ENCODE peak calls at places on chromosome 11, in four cellular contexts. I, M, H and W are unnamed samples.

GRCh38 chr11:45939836-45940235 is 17.4 kb downstream of the LARGE2 start:
- DNase-seq in M (no peak), H (no peak), I (no peak), W (no peak)

GRCh38 chr11:118373263-118373662 is 13.9 kb downstream of the UBE4A start:
- DNase-seq in H (no peak), I (no peak), M (no peak), W (no peak)

GRCh38 chr11:65444314-65445051 is 21.9 kb downstream of the NEAT1 start:
- DNase-seq in H (no peak), M (no peak), I (peak), W (no peak)

GRCh38 chr11:86174101-86175046 is 70.2 kb upstream of the EED start:
- DNase-seq in I (no peak), M (no peak), H (no peak), W (no peak)

GRCh38 chr11:68962527-68963250 is 18.1 kb downstream of the MRGPRD start:
- DNase-seq in H (no peak), I (peak), M (no peak), W (no peak)

GRCh38 chr11:13183094-13183825 is 94.3 kb upstream of the BMAL1 start:
- DNase-seq in H (no peak), M (peak), I (peak), W (no peak)

GRCh38 chr11:8693555-8693954 is 11.0 kb downstream of the RPL27A start:
- DNase-seq in I (no peak), H (no peak), M (no peak), W (no peak)

GRCh38 chr11:126570489-126570888 is 215.0 kb downstream of the ST3GAL4 start:
- DNase-seq in H (no peak), I (no peak), M (no peak), W (no peak)

GRCh38 chr11:128522943-128523518 is 64.3 kb downstream of the ETS1 start:
- DNase-seq in H (no peak), M (peak), I (peak), W (no peak)

GRCh38 chr11:128042290-128042751 is 545.0 kb downstream of the ETS1 start:
- DNase-seq in I (no peak), H (no peak), M (no peak), W (no peak)

GRCh38 chr11:124122123-124122522 is 6.9 kb downstream of the VWA5A start:
- DNase-seq in M (no peak), H (no peak), I (no peak), W (no peak)

GRCh38 chr11:47995318-47995717 is 15.0 kb downstream of the PTPRJ start:
- DNase-seq in H (no peak), I (no peak), M (no peak), W (no peak)

GRCh38 chr11:117189191-117189940 is 9.8 kb upstream of the TAGLN start:
- DNase-seq in H (peak), I (no peak), M (peak), W (peak)

GRCh38 chr11:94731921-94732601 is 36.1 kb upstream of the AMOTL1 start:
- DNase-seq in H (no peak), M (no peak), I (no peak), W (no peak)

GRCh38 chr11:57546869-57547518 is 9.6 kb downstream of the SMTNL1 start:
- DNase-seq in H (no peak), I (no peak), M (peak), W (no peak)

GRCh38 chr11:128463386-128463829 is 124.0 kb downstream of the ETS1 start:
- DNase-seq in H (no peak), M (no peak), I (no peak), W (no peak)

GRCh38 chr11:117218133-117218915 is 13.5 kb downstream of the PCSK7 start:
- DNase-seq in I (no peak), H (no peak), M (no peak), W (no peak)

GRCh38 chr11:60792521-60792920 is 7.4 kb downstream of the MS4A10 start:
- DNase-seq in I (no peak), M (no peak), H (no peak), W (no peak)

GRCh38 chr11:285021-285893 is 3.7 kb upstream of the PGGHG start:
- DNase-seq in M (peak), I (peak), H (no peak), W (no peak)

GRCh38 chr11:110972640-110973039 is 260.4 kb upstream of the ARHGAP20 start:
- DNase-seq in I (no peak), H (no peak), M (no peak), W (no peak)

GRCh38 chr11:128453444-128454336 is 133.7 kb downstream of the ETS1 start:
- DNase-seq in H (no peak), I (no peak), M (no peak), W (no peak)

GRCh38 chr11:27795955-27796861 is 96.0 kb upstream of the BDNF start:
- DNase-seq in I (no peak), H (no peak), M (no peak), W (no peak)

GRCh38 chr11:119696378-119697157 is 32.4 kb downstream of the NECTIN1 start:
- DNase-seq in H (no peak), I (no peak), M (no peak), W (no peak)

GRCh38 chr11:218815-219593 is 11.5 kb downstream of the RIC8A start:
- DNase-seq in M (no peak), I (no peak), H (no peak), W (no peak)

GRCh38 chr11:126978155-126978554 is 22.4 kb downstream of the KIRREL3 start:
- DNase-seq in M (no peak), H (no peak), I (no peak), W (no peak)

GRCh38 chr11:1853376-1854131 is 670 bp downstream of the LSP1 start:
- DNase-seq in M (no peak), I (peak), H (peak), W (no peak)

GRCh38 chr11:5204787-5205186 is 4.3 kb upstream of the OR51V1 start:
- DNase-seq in I (no peak), H (no peak), M (peak), W (no peak)

GRCh38 chr11:99370557-99371200 is 349.9 kb downstream of the CNTN5 start:
- DNase-seq in I (no peak), H (no peak), M (no peak), W (no peak)

GRCh38 chr11:114296979-114297372 is 777 bp downstream of the NNMT start:
- DNase-seq in I (no peak), H (no peak), M (no peak), W (no peak)

GRCh38 chr11:94128171-94128745 is 383 bp upstream of the PANX1 start:
- DNase-seq in I (no peak), H (peak), M (peak), W (no peak)

GRCh38 chr11:26753738-26754504 is 32.1 kb upstream of the SLC5A12 start:
- DNase-seq in M (peak), H (no peak), I (peak), W (no peak)

GRCh38 chr11:73095613-73096012 is 46.5 kb downstream of the FCHSD2 start:
- DNase-seq in I (no peak), H (no peak), M (no peak), W (no peak)

GRCh38 chr11:3022300-3022967 is 30.3 kb upstream of the NAP1L4 start:
- DNase-seq in M (peak), H (peak), I (peak), W (peak)

GRCh38 chr11:69819541-69820070 is 390 bp upstream of the FGF3 start:
- DNase-seq in M (no peak), I (no peak), H (no peak), W (no peak)

GRCh38 chr11:124917115-124917637 is 1.9 kb upstream of the HEPN1 start:
- DNase-seq in H (no peak), I (no peak), M (no peak), W (no peak)

GRCh38 chr11:60482361-60482760 is 10.2 kb upstream of the MS4A12 start:
- DNase-seq in M (no peak), I (no peak), H (peak), W (no peak)

GRCh38 chr11:17764446-17765218 is 30.1 kb downstream of the KCNC1 start:
- DNase-seq in I (no peak), M (no peak), H (no peak), W (no peak)

GRCh38 chr11:827861-828167 is at the start of gene CRACR2B:
- DNase-seq in I (no peak), H (no peak), M (peak), W (no peak)

GRCh38 chr11:77144854-77145428 is 16.9 kb downstream of the MYO7A start:
- DNase-seq in M (no peak), I (no peak), H (no peak), W (no peak)

GRCh38 chr11:75425422-75425821 is 7.6 kb downstream of the KLHL35 start:
- DNase-seq in H (no peak), M (peak), I (no peak), W (no peak)